ENCODE peak calls at places on chromosomes 3 and 15, in seven cellular contexts. L is RCC 7860, S is A549, T is EL, O is COR-L47, K is activated gamma-delta T cell, C is psoas muscle. I is an unnamed sample.

GRCh38 chr3:48690846-48691458 is 5.2 kb upstream of the NCKIPSD start:
- DNase-seq in L (no peak), S (no peak), T (no peak), C (no peak), K (no peak), O (no peak), I (no peak)

GRCh38 chr3:102447272-102447671 is 12.5 kb downstream of the ZPLD1 start:
- DNase-seq in L (no peak), O (no peak), T (no peak), C (no peak), S (no peak), K (no peak), I (no peak)

GRCh38 chr3:195461518-195462307 is 18.9 kb upstream of the ACAP2 start:
- DNase-seq in C (no peak), O (peak; percentile 56), S (no peak), L (no peak), T (no peak), K (no peak), I (no peak)

GRCh38 chr3:32292085-32292796 is 53.8 kb downstream of the CMTM8 start:
- DNase-seq in L (no peak), S (no peak), C (no peak), T (no peak), O (no peak), K (no peak), I (no peak)

GRCh38 chr3:174462908-174463307 is 396.2 kb upstream of the NAALADL2 start:
- DNase-seq in O (no peak), L (no peak), C (no peak), T (no peak), K (no peak), S (no peak), I (no peak)

GRCh38 chr3:187006884-187007630 is 76.7 kb downstream of the ST6GAL1 start:
- DNase-seq in C (no peak), L (no peak), T (no peak), O (no peak), S (no peak), K (no peak), I (no peak)

GRCh38 chr3:173135059-173135458 is 6.0 kb downstream of the SPATA16 start:
- DNase-seq in O (no peak), L (no peak), T (peak; percentile 50), S (no peak), K (no peak), C (no peak), I (no peak)

GRCh38 chr3:31952205-31952604 is 28.9 kb downstream of the OSBPL10 start:
- DNase-seq in T (no peak), K (no peak), S (no peak), C (no peak), L (no peak), O (no peak), I (no peak)

GRCh38 chr3:172848910-172849309 is 98.4 kb downstream of the ECT2 start:
- DNase-seq in O (no peak), S (no peak), L (peak; percentile 60), C (no peak), K (no peak), T (peak; percentile 73), I (no peak)

GRCh38 chr3:34180532-34180931 is 382.1 kb downstream of the PDCD6IP start:
- DNase-seq in T (no peak), K (no peak), S (no peak), O (no peak), C (no peak), L (no peak), I (no peak)

GRCh38 chr15:77969055-77969454 is 108.5 kb downstream of the TBC1D2B start:
- DNase-seq in L (no peak), T (no peak), S (no peak), O (no peak), C (no peak), K (no peak), I (no peak)